ENCODE peak calls at places on chromosomes 3 and 15, in eight cellular contexts. M, F, Y, L, A, X, H and D are unnamed samples.
A peak's percentile ranks its signal among the peaks of the same experiment; 100 is the strongest.

GRCh38 chr15:46815765-46816164 is 901.5 kb upstream of the SEMA6D start:
- DNase-seq in X (no peak), M (no peak), A (no peak), F (no peak), L (peak; percentile 26), H (no peak), Y (no peak), D (no peak)

GRCh38 chr15:71355268-71355667 is 240.0 kb downstream of the THSD4 start:
- DNase-seq in A (no peak), H (no peak), L (no peak), M (no peak), Y (no peak), X (no peak), F (no peak), D (no peak)

GRCh38 chr3:144488927-144489326 is 517.3 kb downstream of the DIPK2A start:
- DNase-seq in M (no peak), L (no peak), A (no peak), Y (no peak), X (no peak), F (no peak), H (no peak), D (no peak)

GRCh38 chr15:77034620-77035467 is 36.1 kb downstream of the TSPAN3 start:
- DNase-seq in A (peak; percentile 70), H (no peak), X (no peak), Y (no peak), F (peak; percentile 49), L (peak; percentile 40), M (peak; percentile 83), D (peak; percentile 52)

GRCh38 chr3:66010348-66011097 is 28.2 kb downstream of the MAGI1 start:
- DNase-seq in M (no peak), A (no peak), F (no peak), H (peak; percentile 16), X (no peak), Y (peak; percentile 36), L (no peak), D (no peak)

GRCh38 chr15:92608866-92609700 is 46.5 kb downstream of the FAM174B start:
- DNase-seq in M (no peak), H (no peak), Y (no peak), X (no peak), L (no peak), F (peak; percentile 36), A (no peak), D (no peak)

GRCh38 chr3:122183893-122184590 is 574 bp downstream of the CASR start:
- DNase-seq in M (no peak), H (no peak), A (no peak), L (no peak), Y (peak; percentile 5), F (no peak), X (no peak), D (peak; percentile 10)

GRCh38 chr15:85583404-85584390 is 203.3 kb downstream of the AKAP13 start:
- DNase-seq in L (peak; percentile 66), H (no peak), Y (no peak), A (no peak), F (peak; percentile 75), M (no peak), X (no peak), D (no peak)

GRCh38 chr3:93969443-93969842 is 4.3 kb downstream of the PROS1 start:
- DNase-seq in L (no peak), M (no peak), A (no peak), F (no peak), H (no peak), X (no peak), Y (no peak), D (no peak)

GRCh38 chr3:115042351-115042750 is 104.7 kb downstream of the ZBTB20 start:
- DNase-seq in Y (no peak), F (no peak), M (no peak), L (no peak), A (no peak), H (no peak), X (no peak), D (no peak)

GRCh38 chr3:188286087-188286513 is 132.1 kb downstream of the LPP start:
- DNase-seq in L (no peak), F (peak; percentile 86), X (no peak), M (no peak), Y (no peak), A (no peak), H (no peak), D (no peak)

GRCh38 chr15:43329222-43329959 is 982 bp downstream of the LCMT2 start:
- DNase-seq in X (no peak), F (peak; percentile 74), M (peak; percentile 83), L (peak; percentile 27), A (no peak), Y (no peak), H (no peak), D (no peak)

GRCh38 chr3:170204509-170204908 is 17.7 kb upstream of the PRKCI start:
- DNase-seq in Y (no peak), A (no peak), H (no peak), L (no peak), M (no peak), F (no peak), X (no peak), D (no peak)

GRCh38 chr15:33322091-33322490 is 11.3 kb downstream of the RYR3 start:
- DNase-seq in H (no peak), A (no peak), L (no peak), F (no peak), Y (no peak), M (no peak), X (peak; percentile 68), D (no peak)

GRCh38 chr3:71131385-71131871 is 452.1 kb downstream of the FOXP1 start:
- DNase-seq in A (no peak), H (no peak), Y (no peak), X (no peak), M (no peak), L (no peak), F (no peak), D (no peak)

GRCh38 chr3:71130516-71131384 is 452.8 kb downstream of the FOXP1 start:
- DNase-seq in L (peak; percentile 71), M (peak; percentile 88), F (peak; percentile 86), X (peak; percentile 94), H (peak; percentile 35), Y (no peak), A (no peak), D (no peak)

GRCh38 chr3:71128951-71129350 is 454.6 kb downstream of the FOXP1 start:
- DNase-seq in M (no peak), A (no peak), Y (no peak), X (no peak), L (no peak), H (no peak), F (no peak), D (no peak)

GRCh38 chr3:71131893-71132314 is 451.6 kb downstream of the FOXP1 start:
- DNase-seq in H (no peak), L (no peak), A (no peak), F (no peak), M (no peak), X (no peak), Y (no peak), D (no peak)

DNA sequence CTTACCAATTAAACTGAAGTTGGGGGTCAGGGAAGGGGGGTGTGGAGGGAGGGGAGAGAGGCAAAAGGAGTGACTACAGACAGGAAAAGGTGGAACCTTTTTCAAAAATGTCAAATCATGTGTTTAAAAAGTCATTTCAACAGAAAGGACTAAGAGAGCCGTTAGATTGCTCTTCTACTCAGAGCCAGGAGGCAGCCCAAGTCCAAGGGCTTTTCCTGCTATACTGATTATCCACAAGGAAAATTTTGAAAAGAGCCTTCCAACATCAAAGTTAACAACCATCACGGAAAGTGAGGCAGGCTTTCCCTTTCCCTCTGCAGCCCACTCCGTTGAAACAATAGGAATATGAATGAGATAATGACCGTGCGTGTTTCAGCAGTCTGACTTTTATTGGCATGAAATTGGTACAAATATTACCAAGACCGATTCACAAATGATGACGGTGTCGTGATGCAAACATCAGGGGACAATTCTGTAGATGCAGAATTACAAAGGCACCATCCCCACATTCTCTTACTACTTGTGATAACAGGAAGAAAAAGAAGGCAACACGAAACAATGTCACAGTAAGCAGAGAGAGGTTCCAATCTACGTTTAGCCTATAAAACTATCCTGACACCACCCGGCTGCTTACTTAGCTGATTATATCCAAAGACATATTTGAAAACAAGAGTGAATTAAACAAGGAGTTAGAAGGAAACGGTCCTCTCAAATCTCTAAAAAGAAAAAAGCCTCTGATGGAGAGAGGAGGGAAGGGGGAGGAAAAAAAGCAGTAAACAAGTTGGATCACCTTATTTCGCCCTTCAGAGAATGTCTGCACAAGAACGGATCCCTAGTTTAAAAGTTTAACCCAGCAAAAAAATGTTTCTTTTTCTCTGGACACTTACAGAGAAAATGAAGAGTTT is 453.7 kb downstream of the FOXP1 start:
- DNase-seq in M (no peak), X (no peak), L (no peak), H (no peak), F (no peak), A (no peak), Y (no peak), D (no peak)
- TF ChIP-seq POLR2A in M (no peak), X (no peak), L (no peak), H (no peak), F (no peak), A (no peak), Y (no peak), D (no peak)

DNA sequence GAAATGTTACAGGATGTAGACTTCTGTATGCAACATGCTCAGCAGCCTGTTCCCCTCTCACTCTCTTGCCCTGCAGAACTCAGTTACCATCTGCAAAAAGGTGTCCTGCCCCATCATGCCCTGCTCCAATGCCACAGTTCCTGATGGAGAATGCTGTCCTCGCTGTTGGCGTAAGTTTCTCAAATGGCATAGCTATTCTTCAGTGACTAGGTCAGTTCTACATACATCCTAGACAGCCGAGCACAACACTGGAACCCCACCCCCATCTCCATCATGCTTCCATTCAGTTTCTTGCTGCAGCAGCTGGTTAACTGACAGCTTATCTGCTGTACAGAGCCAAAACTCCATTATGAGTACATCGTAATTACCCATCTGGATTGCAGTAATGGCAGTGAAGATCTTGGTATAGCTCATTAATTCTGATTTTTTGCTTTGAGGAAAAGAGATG is 4.5 kb downstream of the THBS1 start:
- DNase-seq in H (no peak), A (no peak), F (no peak), M (no peak), L (no peak), X (no peak), Y (no peak), D (no peak)
- TF ChIP-seq POLR2AphosphoS5 in H (no peak), A (no peak), F (peak; percentile 34), M (no peak), L (no peak), X (peak; percentile 59), Y (peak; percentile 93), D (no peak)

GRCh38 chr3:38138347-38139190 is at the start of gene MYD88:
- DNase-seq in L (peak; percentile 87), M (peak; percentile 99), F (peak; percentile 92), H (peak; percentile 63), A (peak; percentile 71), Y (no peak), X (peak; percentile 97), D (peak; percentile 77)
- TF ChIP-seq POLR2A in L (no peak), M (no peak), F (peak; percentile 65), H (peak; percentile 70), A (peak; percentile 74), Y (no peak), X (no peak), D (peak; percentile 87)

DNA sequence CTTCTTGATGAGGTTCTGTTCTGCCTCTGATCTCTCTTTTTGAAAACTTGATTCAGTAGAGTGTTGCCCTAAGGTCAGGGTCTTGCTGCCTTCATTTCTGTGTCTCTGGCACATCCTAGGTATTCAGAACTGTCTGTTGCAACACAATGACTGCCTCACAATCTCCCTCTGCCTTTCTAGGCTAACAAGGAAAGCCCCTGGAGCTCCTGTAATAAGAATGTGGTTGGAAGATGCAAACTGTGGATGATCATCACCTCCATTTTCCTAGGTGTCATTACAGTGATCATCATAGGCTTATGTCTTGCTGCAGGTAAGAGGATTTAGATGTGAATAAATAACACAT is 7.0 kb downstream of the C3orf52 start:
- DNase-seq in H (no peak), X (no peak), A (no peak), Y (no peak), F (no peak), L (no peak), M (no peak), D (no peak)
- TF ChIP-seq POLR2AphosphoS5 in H (no peak), X (no peak), A (no peak), Y (no peak), F (no peak), L (no peak), M (no peak), D (no peak)